ENCODE peak calls at places on chromosomes 3 and 15, in eight cellular contexts. One of them, this sample, is unnamed.

GRCh38 chr3:71514621-71515020 is 68.9 kb downstream of the FOXP1 start:
- DNase-seq in activated naive CD4-positive, alpha-beta T cell: no peak
- DNase-seq in stimulated activated CD4-positive, alpha-beta T cell treated with anti-CD3 and anti-CD28 coated beads, Interleukin-12 subunit alpha, Interleukin-12 subunit beta, amount 100 ng/mL, for 4 hours: no peak
- DNase-seq in AG08396: no peak
- DNase-seq in omental fat pad: no peak
- DNase-seq in astrocyte of the spinal cord: no peak
- DNase-seq in stimulated activated CD8-positive, alpha-beta memory T cell treated with anti-CD3 and anti-CD28 coated beads, Interleukin-15, amount 100 ng/mL, for 1 hour: no peak
- DNase-seq in central memory CD8-positive, alpha-beta T cell: no peak
- DNase-seq in this sample: no peak

GRCh38 chr3:195441051-195441450 is 1.8 kb downstream of the ACAP2 start:
- DNase-seq in activated naive CD4-positive, alpha-beta T cell: no peak
- DNase-seq in stimulated activated CD4-positive, alpha-beta T cell treated with anti-CD3 and anti-CD28 coated beads, Interleukin-12 subunit alpha, Interleukin-12 subunit beta, amount 100 ng/mL, for 4 hours: no peak
- DNase-seq in AG08396: no peak
- DNase-seq in omental fat pad: no peak
- DNase-seq in astrocyte of the spinal cord: peak; percentile 9
- DNase-seq in stimulated activated CD8-positive, alpha-beta memory T cell treated with anti-CD3 and anti-CD28 coated beads, Interleukin-15, amount 100 ng/mL, for 1 hour: no peak
- DNase-seq in central memory CD8-positive, alpha-beta T cell: no peak
- DNase-seq in this sample: no peak

GRCh38 chr3:105997800-105998526 is 129.2 kb upstream of the CBLB start:
- DNase-seq in activated naive CD4-positive, alpha-beta T cell: no peak
- DNase-seq in stimulated activated CD4-positive, alpha-beta T cell treated with anti-CD3 and anti-CD28 coated beads, Interleukin-12 subunit alpha, Interleukin-12 subunit beta, amount 100 ng/mL, for 4 hours: no peak
- DNase-seq in AG08396: peak; percentile 59
- DNase-seq in omental fat pad: no peak
- DNase-seq in astrocyte of the spinal cord: peak; percentile 92
- DNase-seq in stimulated activated CD8-positive, alpha-beta memory T cell treated with anti-CD3 and anti-CD28 coated beads, Interleukin-15, amount 100 ng/mL, for 1 hour: no peak
- DNase-seq in central memory CD8-positive, alpha-beta T cell: no peak
- DNase-seq in this sample: peak; percentile 83

GRCh38 chr3:53806182-53807116 is 39.8 kb downstream of the CHDH start:
- DNase-seq in activated naive CD4-positive, alpha-beta T cell: no peak
- DNase-seq in stimulated activated CD4-positive, alpha-beta T cell treated with anti-CD3 and anti-CD28 coated beads, Interleukin-12 subunit alpha, Interleukin-12 subunit beta, amount 100 ng/mL, for 4 hours: no peak
- DNase-seq in AG08396: peak; percentile 76
- DNase-seq in omental fat pad: no peak
- DNase-seq in astrocyte of the spinal cord: peak; percentile 33
- DNase-seq in stimulated activated CD8-positive, alpha-beta memory T cell treated with anti-CD3 and anti-CD28 coated beads, Interleukin-15, amount 100 ng/mL, for 1 hour: no peak
- DNase-seq in central memory CD8-positive, alpha-beta T cell: no peak
- DNase-seq in this sample: no peak

GRCh38 chr3:117104792-117105191 is 395.2 kb downstream of the TUSC7 start:
- DNase-seq in activated naive CD4-positive, alpha-beta T cell: no peak
- DNase-seq in stimulated activated CD4-positive, alpha-beta T cell treated with anti-CD3 and anti-CD28 coated beads, Interleukin-12 subunit alpha, Interleukin-12 subunit beta, amount 100 ng/mL, for 4 hours: no peak
- DNase-seq in AG08396: no peak
- DNase-seq in omental fat pad: no peak
- DNase-seq in astrocyte of the spinal cord: no peak
- DNase-seq in stimulated activated CD8-positive, alpha-beta memory T cell treated with anti-CD3 and anti-CD28 coated beads, Interleukin-15, amount 100 ng/mL, for 1 hour: no peak
- DNase-seq in central memory CD8-positive, alpha-beta T cell: no peak
- DNase-seq in this sample: no peak

GRCh38 chr15:58521293-58521991 is 89.7 kb downstream of the LIPC start:
- DNase-seq in activated naive CD4-positive, alpha-beta T cell: no peak
- DNase-seq in stimulated activated CD4-positive, alpha-beta T cell treated with anti-CD3 and anti-CD28 coated beads, Interleukin-12 subunit alpha, Interleukin-12 subunit beta, amount 100 ng/mL, for 4 hours: no peak
- DNase-seq in AG08396: peak; percentile 60
- DNase-seq in omental fat pad: no peak
- DNase-seq in astrocyte of the spinal cord: peak; percentile 58
- DNase-seq in stimulated activated CD8-positive, alpha-beta memory T cell treated with anti-CD3 and anti-CD28 coated beads, Interleukin-15, amount 100 ng/mL, for 1 hour: no peak
- DNase-seq in central memory CD8-positive, alpha-beta T cell: no peak
- DNase-seq in this sample: peak; percentile 66

GRCh38 chr3:153043729-153044314 is 118.2 kb upstream of the RAP2B start:
- DNase-seq in activated naive CD4-positive, alpha-beta T cell: no peak
- DNase-seq in stimulated activated CD4-positive, alpha-beta T cell treated with anti-CD3 and anti-CD28 coated beads, Interleukin-12 subunit alpha, Interleukin-12 subunit beta, amount 100 ng/mL, for 4 hours: no peak
- DNase-seq in AG08396: no peak
- DNase-seq in omental fat pad: no peak
- DNase-seq in astrocyte of the spinal cord: peak; percentile 41
- DNase-seq in stimulated activated CD8-positive, alpha-beta memory T cell treated with anti-CD3 and anti-CD28 coated beads, Interleukin-15, amount 100 ng/mL, for 1 hour: no peak
- DNase-seq in central memory CD8-positive, alpha-beta T cell: no peak
- DNase-seq in this sample: no peak

GRCh38 chr15:54722342-54722986 is 474.3 kb downstream of the RSL24D1 start:
- DNase-seq in activated naive CD4-positive, alpha-beta T cell: no peak
- DNase-seq in stimulated activated CD4-positive, alpha-beta T cell treated with anti-CD3 and anti-CD28 coated beads, Interleukin-12 subunit alpha, Interleukin-12 subunit beta, amount 100 ng/mL, for 4 hours: no peak
- DNase-seq in AG08396: no peak
- DNase-seq in omental fat pad: no peak
- DNase-seq in astrocyte of the spinal cord: no peak
- DNase-seq in stimulated activated CD8-positive, alpha-beta memory T cell treated with anti-CD3 and anti-CD28 coated beads, Interleukin-15, amount 100 ng/mL, for 1 hour: no peak
- DNase-seq in central memory CD8-positive, alpha-beta T cell: no peak
- DNase-seq in this sample: no peak

GRCh38 chr3:107904536-107905066 is 186.2 kb downstream of the CD47 start:
- DNase-seq in activated naive CD4-positive, alpha-beta T cell: no peak
- DNase-seq in stimulated activated CD4-positive, alpha-beta T cell treated with anti-CD3 and anti-CD28 coated beads, Interleukin-12 subunit alpha, Interleukin-12 subunit beta, amount 100 ng/mL, for 4 hours: no peak
- DNase-seq in AG08396: no peak
- DNase-seq in omental fat pad: no peak
- DNase-seq in astrocyte of the spinal cord: no peak
- DNase-seq in stimulated activated CD8-positive, alpha-beta memory T cell treated with anti-CD3 and anti-CD28 coated beads, Interleukin-15, amount 100 ng/mL, for 1 hour: no peak
- DNase-seq in central memory CD8-positive, alpha-beta T cell: no peak
- DNase-seq in this sample: no peak

GRCh38 chr15:73678498-73678897 is 5.7 kb upstream of the CD276 start:
- DNase-seq in activated naive CD4-positive, alpha-beta T cell: no peak
- DNase-seq in stimulated activated CD4-positive, alpha-beta T cell treated with anti-CD3 and anti-CD28 coated beads, Interleukin-12 subunit alpha, Interleukin-12 subunit beta, amount 100 ng/mL, for 4 hours: no peak
- DNase-seq in AG08396: no peak
- DNase-seq in omental fat pad: no peak
- DNase-seq in astrocyte of the spinal cord: no peak
- DNase-seq in stimulated activated CD8-positive, alpha-beta memory T cell treated with anti-CD3 and anti-CD28 coated beads, Interleukin-15, amount 100 ng/mL, for 1 hour: no peak
- DNase-seq in central memory CD8-positive, alpha-beta T cell: no peak
- DNase-seq in this sample: no peak

This sample was measured in A549.